ENCODE peak calls at places on chromosomes 4 and X, in four cellular contexts. F, N, W and M are unnamed samples.

GRCh38 chrX:153901753-153902140 is 2.7 kb upstream of the AVPR2 start:
- DNase-seq in F (no peak), N (no peak), W (no peak), M (no peak)

GRCh38 chr4:10180927-10181744 is 64.5 kb upstream of the WDR1 start:
- DNase-seq in F (peak), N (no peak), W (no peak), M (peak)

GRCh38 chrX:29652484-29652883 is 562.9 kb upstream of the MAGEB2 start:
- DNase-seq in F (no peak), N (no peak), W (no peak), M (no peak)

GRCh38 chrX:21943460-21944135 is 3.1 kb downstream of the SMS start:
- DNase-seq in F (no peak), N (no peak), W (no peak), M (peak)

GRCh38 chrX:136166221-136166855 is 19.0 kb downstream of the FHL1 start:
- DNase-seq in F (peak), N (no peak), W (no peak), M (no peak)

GRCh38 chrX:71227370-71228062 is 4.5 kb downstream of the GJB1 start:
- DNase-seq in F (no peak), N (no peak), W (no peak), M (no peak)

GRCh38 chr4:19301527-19301926 is 950.2 kb upstream of the SLIT2 start:
- DNase-seq in F (no peak), N (no peak), W (no peak), M (no peak)

GRCh38 chr4:62670509-62670908 is 1470.4 kb downstream of the ADGRL3 start:
- DNase-seq in F (no peak), N (no peak), W (no peak), M (no peak)

GRCh38 chrX:12138366-12139313 is at the start of gene FRMPD4:
- DNase-seq in F (no peak), N (peak), W (peak), M (no peak)

GRCh38 chrX:20267924-20268701 is 1.4 kb upstream of the RPS6KA3 start:
- DNase-seq in F (peak), N (no peak), W (peak), M (peak)

GRCh38 chr4:13399257-13399656 is 84.9 kb downstream of the RAB28 start:
- DNase-seq in F (peak), N (no peak), W (no peak), M (no peak)

GRCh38 chrX:6184900-6185515 is 43.7 kb downstream of the NLGN4X start:
- DNase-seq in F (no peak), N (no peak), W (no peak), M (no peak)

GRCh38 chrX:133497356-133497755 is 82.1 kb upstream of the GPC4 start:
- DNase-seq in F (no peak), N (no peak), W (no peak), M (no peak)

GRCh38 chrX:40140706-40141499 is 43.1 kb upstream of the BCOR start:
- DNase-seq in F (no peak), N (no peak), W (peak), M (no peak)

GRCh38 chrX:119984652-119985051 is 41.1 kb upstream of the NKAP start:
- DNase-seq in F (no peak), N (no peak), W (no peak), M (no peak)

GRCh38 chrX:135429429-135429828 is 7.7 kb downstream of the SMIM10L2A start:
- DNase-seq in F (no peak), N (no peak), W (no peak), M (no peak)

GRCh38 chr4:8859550-8860095 is 12.0 kb downstream of the HMX1 start:
- DNase-seq in F (no peak), N (no peak), W (no peak), M (no peak)

GRCh38 chr4:65416875-65417274 is 253.4 kb downstream of the EPHA5 start:
- DNase-seq in F (no peak), N (peak), W (no peak), M (peak)

GRCh38 chrX:2581296-2581695 is 80.5 kb upstream of the DHRSX start:
- DNase-seq in F (no peak), N (no peak), W (no peak), M (no peak)

GRCh38 chrX:13646154-13646549 is 6.8 kb upstream of the TCEANC start:
- DNase-seq in F (peak), N (peak), W (peak), M (peak)

GRCh38 chr4:125911481-125911880 is 596.7 kb downstream of the FAT4 start:
- DNase-seq in F (no peak), N (no peak), W (no peak), M (no peak)

GRCh38 chr4:123856689-123857545 is 460.3 kb downstream of the SPRY1 start:
- DNase-seq in F (no peak), N (peak), W (peak), M (peak)

GRCh38 chr4:779555-779954 is 46.4 kb downstream of the CPLX1 start:
- DNase-seq in F (no peak), N (no peak), W (no peak), M (no peak)

GRCh38 chr4:1723131-1723801 is 1.9 kb downstream of the TACC3 start:
- DNase-seq in F (no peak), N (no peak), W (no peak), M (no peak)

GRCh38 chr4:185950891-185951290 is 118.1 kb upstream of the TLR3 start:
- DNase-seq in F (no peak), N (no peak), W (no peak), M (no peak)

GRCh38 chrX:154730271-154730883 is 20.5 kb downstream of the GAB3 start:
- DNase-seq in F (no peak), N (no peak), W (no peak), M (peak)

GRCh38 chr4:151627491-151627890 is 133.3 kb downstream of the GATB start:
- DNase-seq in F (no peak), N (no peak), W (no peak), M (no peak)

GRCh38 chr4:14520171-14520570 is 482.1 kb upstream of the CPEB2 start:
- DNase-seq in F (no peak), N (no peak), W (no peak), M (no peak)

GRCh38 chr4:38162240-38162784 is 202.1 kb downstream of the PTTG2 start:
- DNase-seq in F (no peak), N (peak), W (no peak), M (peak)

DNA sequence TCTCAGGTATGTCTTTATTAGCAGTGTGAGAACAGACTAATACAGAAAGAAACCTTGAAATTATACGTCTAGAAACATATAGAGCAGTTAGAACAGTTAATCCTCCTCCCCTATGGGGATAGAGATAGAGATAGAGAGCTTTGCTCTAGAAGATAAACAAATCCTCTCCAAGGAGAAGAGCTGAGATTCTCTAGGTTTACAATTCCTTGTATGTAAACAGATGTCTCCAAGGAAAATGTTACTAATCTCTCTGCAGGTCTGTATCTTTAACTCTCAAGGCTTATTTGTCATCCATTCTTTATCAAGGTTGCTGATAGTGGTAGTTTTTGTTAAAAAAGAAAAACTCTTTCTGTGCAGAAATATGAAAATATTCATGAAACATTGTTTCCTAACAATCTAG is 282.1 kb upstream of the GIMD1 start:
- DNase-seq in F (no peak), N (no peak), W (no peak), M (no peak)
- TF ChIP-seq MAX in F (no peak), N (no peak), W (no peak), M (no peak)

DNA sequence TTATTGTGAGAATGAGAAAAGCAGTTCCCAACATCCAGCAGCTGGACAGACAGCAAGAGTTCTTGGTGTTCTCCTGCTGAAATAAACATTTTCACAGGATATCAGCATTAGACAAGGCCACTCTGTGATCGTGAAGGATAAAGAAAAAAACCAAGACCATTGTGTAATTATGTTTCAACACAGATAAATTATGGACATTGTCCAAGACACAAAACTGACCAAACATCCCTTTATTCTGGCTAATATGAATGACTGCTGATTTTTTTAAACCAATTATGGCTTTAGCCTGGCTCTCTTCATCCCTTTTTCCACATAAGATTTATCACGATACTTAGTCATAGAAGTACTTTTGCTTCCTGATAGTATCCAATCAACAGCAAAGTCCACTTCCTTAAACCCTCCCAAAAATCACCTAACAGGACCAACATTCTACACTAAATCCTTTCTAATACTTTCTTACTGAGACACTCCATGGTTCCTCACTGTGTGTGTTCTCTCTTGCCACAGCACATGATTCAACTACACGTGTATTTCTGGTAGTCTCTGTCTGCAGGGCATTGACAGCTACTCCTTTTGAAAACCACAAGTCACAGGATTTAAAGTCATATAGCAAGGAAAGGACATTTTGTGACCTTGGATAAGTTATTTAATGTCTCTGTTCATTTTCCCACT is 137.0 kb upstream of the PGRMC2 start:
- DNase-seq in F (no peak), N (no peak), W (no peak), M (no peak)
- TF ChIP-seq MAX in F (no peak), N (no peak), W (no peak), M (no peak)

GRCh38 chr4:160848901-160849735 is 1314.7 kb downstream of the FSTL5 start:
- DNase-seq in F (no peak), N (peak), W (no peak), M (no peak)
- TF ChIP-seq MAX in F (no peak), N (no peak), W (no peak), M (no peak)

DNA sequence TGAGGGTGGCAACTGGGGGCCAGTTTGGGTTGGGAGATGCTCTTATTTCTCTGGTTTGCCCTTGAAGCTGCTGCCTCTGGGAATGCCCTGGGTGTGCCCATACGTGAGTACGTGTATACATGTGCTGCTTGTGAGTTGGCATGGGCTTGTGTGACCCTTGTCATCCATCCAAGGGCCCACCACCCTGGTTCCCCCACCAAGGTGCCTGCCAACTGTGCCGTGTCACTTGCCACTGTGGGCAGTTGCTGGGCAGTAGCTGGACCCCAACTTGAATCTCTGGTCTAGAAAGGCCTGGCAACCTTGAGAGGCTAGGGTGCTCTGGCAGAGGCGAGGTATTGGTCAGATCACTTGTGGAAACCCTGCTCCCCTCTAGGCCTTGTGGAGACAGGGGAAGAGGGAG is 2.4 kb upstream of the HMGB3 start:
- DNase-seq in F (no peak), N (no peak), W (no peak), M (no peak)
- TF ChIP-seq MAX in F (no peak), N (no peak), W (no peak), M (no peak)

GRCh38 chr4:141768954-141769353 is 132.6 kb downstream of the IL15 start:
- DNase-seq in F (no peak), N (peak), W (no peak), M (peak)
- TF ChIP-seq MAX in F (no peak), N (no peak), W (no peak), M (no peak)

GRCh38 chrX:68685722-68686683 is 38.5 kb downstream of the STARD8 start:
- DNase-seq in F (peak), N (peak), W (peak), M (peak)

GRCh38 chrX:68684291-68684918 is 36.9 kb downstream of the STARD8 start:
- DNase-seq in F (peak), N (no peak), W (peak), M (peak)

GRCh38 chrX:68686684-68687045 is 39.2 kb downstream of the STARD8 start:
- DNase-seq in F (peak), N (peak), W (no peak), M (no peak)

GRCh38 chrX:68683580-68683979 is 36.1 kb downstream of the STARD8 start:
- DNase-seq in F (no peak), N (no peak), W (no peak), M (no peak)

DNA sequence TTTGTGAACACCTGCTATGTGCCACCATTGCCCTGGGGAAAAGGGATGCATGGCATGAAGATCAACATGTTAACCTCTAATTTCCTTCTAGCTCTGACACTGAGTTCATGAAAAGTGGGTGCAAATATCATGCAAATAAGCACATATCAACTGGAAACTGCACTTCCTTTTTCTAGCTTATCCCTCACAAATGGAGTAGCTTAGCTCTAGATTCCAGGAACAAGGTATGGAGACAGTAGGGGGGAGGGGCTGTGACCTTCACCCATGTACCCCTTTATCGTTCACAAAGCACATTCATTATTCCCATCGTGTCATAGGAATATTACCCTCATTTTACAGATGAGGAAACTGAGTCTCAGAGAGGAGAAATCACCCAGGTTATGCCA is 37.4 kb downstream of the STARD8 start:
- DNase-seq in F (no peak), N (no peak), W (no peak), M (no peak)
- TF ChIP-seq MAX in F (no peak), N (no peak), W (no peak), M (no peak)

GRCh38 chr4:184474261-184475095 is at the start of gene IRF2:
- DNase-seq in F (peak), N (peak), W (peak), M (peak)
- TF ChIP-seq MAX in F (peak), N (peak), W (peak), M (no peak)